ENCODE peak calls at places on chromosomes 12 and 14, in ten cellular contexts. One of them, this sample, is unnamed.

GRCh38 chr14:59438148-59438766 is 26.9 kb downstream of the GPR135 start:
- DNase-seq in glutamatergic neuron: no peak
- DNase-seq in stomach: no peak
- DNase-seq in fibroblast of the aortic adventitia: peak
- DNase-seq in GM13977: no peak
- DNase-seq in endodermal cell: no peak
- DNase-seq in MM.1S: no peak
- DNase-seq in mesothelial cell of epicardium: no peak
- DNase-seq in body of pancreas: no peak
- DNase-seq in astrocyte of the spinal cord: peak
- DNase-seq in this sample: no peak

GRCh38 chr14:24630872-24631477 is 3.0 kb downstream of the GZMB start:
- DNase-seq in GM13977: no peak
- DNase-seq in astrocyte of the spinal cord: no peak
- DNase-seq in MM.1S: no peak
- DNase-seq in mesothelial cell of epicardium: no peak
- DNase-seq in glutamatergic neuron: no peak
- DNase-seq in stomach: peak
- DNase-seq in body of pancreas: peak
- DNase-seq in endodermal cell: no peak
- DNase-seq in fibroblast of the aortic adventitia: peak
- DNase-seq in this sample: peak

GRCh38 chr12:129606239-129606638 is 297.6 kb downstream of the TMEM132D start:
- DNase-seq in MM.1S: no peak
- DNase-seq in stomach: no peak
- DNase-seq in endodermal cell: no peak
- DNase-seq in body of pancreas: no peak
- DNase-seq in glutamatergic neuron: no peak
- DNase-seq in mesothelial cell of epicardium: no peak
- DNase-seq in GM13977: no peak
- DNase-seq in fibroblast of the aortic adventitia: no peak
- DNase-seq in astrocyte of the spinal cord: no peak
- DNase-seq in this sample: no peak

GRCh38 chr12:113912761-113913295 is 53.3 kb downstream of the RBM19 start:
- DNase-seq in stomach: peak
- DNase-seq in fibroblast of the aortic adventitia: peak
- DNase-seq in endodermal cell: peak
- DNase-seq in mesothelial cell of epicardium: peak
- DNase-seq in body of pancreas: peak
- DNase-seq in glutamatergic neuron: peak
- DNase-seq in astrocyte of the spinal cord: peak
- DNase-seq in MM.1S: peak
- DNase-seq in GM13977: peak
- DNase-seq in this sample: peak

GRCh38 chr12:112907415-112908157 is 824 bp downstream of the OAS1 start:
- DNase-seq in astrocyte of the spinal cord: no peak
- DNase-seq in mesothelial cell of epicardium: no peak
- DNase-seq in MM.1S: peak
- DNase-seq in glutamatergic neuron: no peak
- DNase-seq in fibroblast of the aortic adventitia: no peak
- DNase-seq in body of pancreas: no peak
- DNase-seq in stomach: no peak
- DNase-seq in GM13977: peak
- DNase-seq in endodermal cell: no peak
- DNase-seq in this sample: no peak

GRCh38 chr14:102479777-102480176 is 29.8 kb downstream of the ANKRD9 start:
- DNase-seq in astrocyte of the spinal cord: no peak
- DNase-seq in GM13977: no peak
- DNase-seq in body of pancreas: peak
- DNase-seq in fibroblast of the aortic adventitia: no peak
- DNase-seq in mesothelial cell of epicardium: no peak
- DNase-seq in endodermal cell: no peak
- DNase-seq in stomach: peak
- DNase-seq in MM.1S: no peak
- DNase-seq in glutamatergic neuron: no peak
- DNase-seq in this sample: no peak

GRCh38 chr14:52706286-52706685 is 714 bp upstream of the PSMC6 start:
- DNase-seq in GM13977: no peak
- DNase-seq in stomach: no peak
- DNase-seq in MM.1S: no peak
- DNase-seq in mesothelial cell of epicardium: no peak
- DNase-seq in body of pancreas: no peak
- DNase-seq in fibroblast of the aortic adventitia: no peak
- DNase-seq in endodermal cell: no peak
- DNase-seq in glutamatergic neuron: no peak
- DNase-seq in astrocyte of the spinal cord: no peak
- DNase-seq in this sample: no peak

GRCh38 chr14:99644723-99645544 is at the start of gene HHIPL1:
- DNase-seq in stomach: no peak
- DNase-seq in mesothelial cell of epicardium: no peak
- DNase-seq in fibroblast of the aortic adventitia: peak
- DNase-seq in body of pancreas: peak
- DNase-seq in GM13977: no peak
- DNase-seq in MM.1S: no peak
- DNase-seq in endodermal cell: peak
- DNase-seq in glutamatergic neuron: peak
- DNase-seq in astrocyte of the spinal cord: no peak
- DNase-seq in this sample: no peak

GRCh38 chr14:92384461-92385133 is 61.6 kb downstream of the SLC24A4 start:
- DNase-seq in MM.1S: no peak
- DNase-seq in glutamatergic neuron: no peak
- DNase-seq in endodermal cell: no peak
- DNase-seq in stomach: no peak
- DNase-seq in body of pancreas: no peak
- DNase-seq in fibroblast of the aortic adventitia: no peak
- DNase-seq in astrocyte of the spinal cord: no peak
- DNase-seq in mesothelial cell of epicardium: no peak
- DNase-seq in GM13977: no peak
- DNase-seq in this sample: no peak

GRCh38 chr12:118979763-118980406 is 1.5 kb upstream of the SRRM4 start:
- DNase-seq in MM.1S: peak
- DNase-seq in mesothelial cell of epicardium: no peak
- DNase-seq in body of pancreas: peak
- DNase-seq in astrocyte of the spinal cord: peak
- DNase-seq in fibroblast of the aortic adventitia: peak
- DNase-seq in stomach: peak
- DNase-seq in glutamatergic neuron: peak
- DNase-seq in GM13977: peak
- DNase-seq in endodermal cell: peak
- DNase-seq in this sample: no peak

GRCh38 chr12:113435367-113435766 is 13.2 kb downstream of the SDSL start:
- DNase-seq in glutamatergic neuron: no peak
- DNase-seq in MM.1S: no peak
- DNase-seq in endodermal cell: no peak
- DNase-seq in body of pancreas: no peak
- DNase-seq in stomach: no peak
- DNase-seq in GM13977: no peak
- DNase-seq in mesothelial cell of epicardium: no peak
- DNase-seq in fibroblast of the aortic adventitia: no peak
- DNase-seq in astrocyte of the spinal cord: no peak
- DNase-seq in this sample: no peak

GRCh38 chr12:31037921-31038320 is 35.7 kb upstream of the DDX11 start:
- DNase-seq in fibroblast of the aortic adventitia: no peak
- DNase-seq in GM13977: no peak
- DNase-seq in astrocyte of the spinal cord: no peak
- DNase-seq in MM.1S: no peak
- DNase-seq in mesothelial cell of epicardium: no peak
- DNase-seq in body of pancreas: no peak
- DNase-seq in endodermal cell: no peak
- DNase-seq in stomach: no peak
- DNase-seq in glutamatergic neuron: no peak
- DNase-seq in this sample: no peak

GRCh38 chr14:21039059-21039422 is 3.1 kb upstream of the RNASE7 start:
- DNase-seq in stomach: peak
- DNase-seq in fibroblast of the aortic adventitia: peak
- DNase-seq in body of pancreas: peak
- DNase-seq in mesothelial cell of epicardium: no peak
- DNase-seq in GM13977: no peak
- DNase-seq in astrocyte of the spinal cord: peak
- DNase-seq in glutamatergic neuron: peak
- DNase-seq in endodermal cell: peak
- DNase-seq in MM.1S: no peak
- DNase-seq in this sample: peak

GRCh38 chr12:114747156-114747555 is 63.2 kb upstream of the TBX3 start:
- DNase-seq in fibroblast of the aortic adventitia: no peak
- DNase-seq in GM13977: no peak
- DNase-seq in endodermal cell: no peak
- DNase-seq in MM.1S: no peak
- DNase-seq in astrocyte of the spinal cord: no peak
- DNase-seq in mesothelial cell of epicardium: no peak
- DNase-seq in body of pancreas: no peak
- DNase-seq in stomach: no peak
- DNase-seq in glutamatergic neuron: no peak
- DNase-seq in this sample: no peak

GRCh38 chr14:99758915-99759545 is 34.2 kb upstream of the EML1 start:
- DNase-seq in GM13977: no peak
- DNase-seq in glutamatergic neuron: no peak
- DNase-seq in mesothelial cell of epicardium: no peak
- DNase-seq in MM.1S: no peak
- DNase-seq in body of pancreas: no peak
- DNase-seq in stomach: no peak
- DNase-seq in astrocyte of the spinal cord: no peak
- DNase-seq in fibroblast of the aortic adventitia: no peak
- DNase-seq in endodermal cell: no peak
- DNase-seq in this sample: no peak

GRCh38 chr12:111248221-111248620 is 120.7 kb downstream of the PHETA1 start:
- DNase-seq in astrocyte of the spinal cord: no peak
- DNase-seq in body of pancreas: no peak
- DNase-seq in endodermal cell: peak
- DNase-seq in mesothelial cell of epicardium: no peak
- DNase-seq in stomach: no peak
- DNase-seq in glutamatergic neuron: peak
- DNase-seq in fibroblast of the aortic adventitia: no peak
- DNase-seq in MM.1S: no peak
- DNase-seq in GM13977: no peak
- DNase-seq in this sample: no peak

GRCh38 chr14:30906752-30907658 is 32.6 kb downstream of the COCH start:
- DNase-seq in stomach: no peak
- DNase-seq in astrocyte of the spinal cord: peak
- DNase-seq in mesothelial cell of epicardium: no peak
- DNase-seq in body of pancreas: no peak
- DNase-seq in endodermal cell: no peak
- DNase-seq in fibroblast of the aortic adventitia: peak
- DNase-seq in MM.1S: no peak
- DNase-seq in glutamatergic neuron: no peak
- DNase-seq in GM13977: no peak
- DNase-seq in this sample: no peak
- TF ChIP-seq CTCF in stomach: no peak
- TF ChIP-seq CTCF in astrocyte of the spinal cord: peak
- TF ChIP-seq CTCF in mesothelial cell of epicardium: no peak
- TF ChIP-seq CTCF in body of pancreas: peak
- TF ChIP-seq CTCF in endodermal cell: peak
- TF ChIP-seq CTCF in fibroblast of the aortic adventitia: peak
- TF ChIP-seq CTCF in MM.1S: peak
- TF ChIP-seq CTCF in glutamatergic neuron: no peak
- TF ChIP-seq CTCF in GM13977: peak
- TF ChIP-seq CTCF in this sample: no peak

GRCh38 chr12:95721320-95721719 is 69.2 kb downstream of the NTN4 start:
- DNase-seq in fibroblast of the aortic adventitia: peak
- DNase-seq in stomach: no peak
- DNase-seq in mesothelial cell of epicardium: no peak
- DNase-seq in MM.1S: no peak
- DNase-seq in body of pancreas: no peak
- DNase-seq in astrocyte of the spinal cord: no peak
- DNase-seq in glutamatergic neuron: no peak
- DNase-seq in endodermal cell: no peak
- DNase-seq in GM13977: no peak
- DNase-seq in this sample: no peak
- TF ChIP-seq CTCF in fibroblast of the aortic adventitia: peak
- TF ChIP-seq CTCF in stomach: no peak
- TF ChIP-seq CTCF in mesothelial cell of epicardium: no peak
- TF ChIP-seq CTCF in MM.1S: peak
- TF ChIP-seq CTCF in body of pancreas: no peak
- TF ChIP-seq CTCF in astrocyte of the spinal cord: peak
- TF ChIP-seq CTCF in glutamatergic neuron: no peak
- TF ChIP-seq CTCF in endodermal cell: peak
- TF ChIP-seq CTCF in GM13977: peak
- TF ChIP-seq CTCF in this sample: peak

GRCh38 chr12:74418573-74418972 is 119.1 kb upstream of the ATXN7L3B start:
- DNase-seq in mesothelial cell of epicardium: no peak
- DNase-seq in fibroblast of the aortic adventitia: no peak
- DNase-seq in glutamatergic neuron: no peak
- DNase-seq in GM13977: no peak
- DNase-seq in endodermal cell: no peak
- DNase-seq in body of pancreas: no peak
- DNase-seq in stomach: no peak
- DNase-seq in astrocyte of the spinal cord: no peak
- DNase-seq in MM.1S: no peak
- DNase-seq in this sample: no peak

GRCh38 chr12:74412607-74413230 is 124.9 kb upstream of the ATXN7L3B start:
- DNase-seq in glutamatergic neuron: no peak
- DNase-seq in body of pancreas: no peak
- DNase-seq in stomach: no peak
- DNase-seq in fibroblast of the aortic adventitia: peak
- DNase-seq in astrocyte of the spinal cord: peak
- DNase-seq in endodermal cell: no peak
- DNase-seq in mesothelial cell of epicardium: no peak
- DNase-seq in GM13977: no peak
- DNase-seq in MM.1S: peak
- DNase-seq in this sample: no peak

GRCh38 chr12:74415633-74416032 is 122.0 kb upstream of the ATXN7L3B start:
- DNase-seq in body of pancreas: no peak
- DNase-seq in MM.1S: peak
- DNase-seq in glutamatergic neuron: no peak
- DNase-seq in mesothelial cell of epicardium: no peak
- DNase-seq in stomach: no peak
- DNase-seq in endodermal cell: no peak
- DNase-seq in fibroblast of the aortic adventitia: peak
- DNase-seq in GM13977: no peak
- DNase-seq in astrocyte of the spinal cord: peak
- DNase-seq in this sample: no peak
- TF ChIP-seq CTCF in body of pancreas: peak
- TF ChIP-seq CTCF in MM.1S: peak
- TF ChIP-seq CTCF in glutamatergic neuron: peak
- TF ChIP-seq CTCF in mesothelial cell of epicardium: peak
- TF ChIP-seq CTCF in stomach: no peak
- TF ChIP-seq CTCF in endodermal cell: peak
- TF ChIP-seq CTCF in fibroblast of the aortic adventitia: peak
- TF ChIP-seq CTCF in GM13977: peak
- TF ChIP-seq CTCF in astrocyte of the spinal cord: peak
- TF ChIP-seq CTCF in this sample: peak

DNA sequence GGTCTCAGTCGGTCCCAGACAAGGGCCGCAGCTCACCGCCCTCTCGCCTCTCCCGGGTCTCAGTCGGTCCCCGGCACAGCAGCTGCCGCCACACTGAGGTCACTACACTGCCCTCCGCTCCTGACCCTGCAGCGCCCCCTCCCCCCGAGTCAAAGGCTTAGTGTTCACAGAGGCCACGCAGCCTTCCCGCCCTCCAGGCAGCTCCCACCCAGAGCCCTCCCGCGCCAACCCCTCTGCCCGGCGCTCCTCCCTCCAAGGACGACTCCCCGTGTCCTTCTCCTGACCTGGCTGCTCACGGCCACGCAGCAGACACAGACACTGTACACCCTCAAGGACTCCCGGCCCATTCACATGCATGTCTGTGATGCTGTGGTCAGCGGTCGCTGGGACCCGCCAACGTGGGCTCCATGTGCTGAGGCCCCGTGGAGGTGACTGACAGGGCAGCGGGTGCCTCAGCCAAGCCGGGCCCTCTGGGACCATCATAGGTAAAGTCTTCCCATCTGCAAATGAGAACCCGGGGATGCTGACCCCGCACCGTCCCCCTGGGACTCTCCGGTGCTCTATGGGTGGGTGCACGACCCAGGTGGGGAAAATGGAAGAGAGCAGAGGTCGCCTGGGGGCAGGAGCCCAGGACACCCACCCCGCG is 16.3 kb upstream of the GALNT9 start:
- DNase-seq in GM13977: no peak
- DNase-seq in glutamatergic neuron: no peak
- DNase-seq in stomach: no peak
- DNase-seq in body of pancreas: no peak
- DNase-seq in astrocyte of the spinal cord: no peak
- DNase-seq in endodermal cell: no peak
- DNase-seq in MM.1S: no peak
- DNase-seq in mesothelial cell of epicardium: no peak
- DNase-seq in fibroblast of the aortic adventitia: no peak
- DNase-seq in this sample: no peak
- TF ChIP-seq CTCF in GM13977: no peak
- TF ChIP-seq CTCF in glutamatergic neuron: no peak
- TF ChIP-seq CTCF in stomach: no peak
- TF ChIP-seq CTCF in body of pancreas: no peak
- TF ChIP-seq CTCF in astrocyte of the spinal cord: no peak
- TF ChIP-seq CTCF in endodermal cell: no peak
- TF ChIP-seq CTCF in MM.1S: no peak
- TF ChIP-seq CTCF in mesothelial cell of epicardium: no peak
- TF ChIP-seq CTCF in fibroblast of the aortic adventitia: no peak
- TF ChIP-seq CTCF in this sample: no peak